ENCODE peak calls at places on chromosomes 4 and X, in eight cellular contexts. P is mucosa of descending colon, K is endothelial cell of umbilical vein, C is sigmoid colon, V is breast epithelium, N is adrenal gland, B is body of pancreas, G is psoas muscle. Q is an unnamed sample.

GRCh38 chrX:65576160-65576559 is 41.6 kb upstream of the LAS1L start:
- DNase-seq in P (no peak), K (no peak), C (no peak), V (no peak), N (no peak), B (no peak), G (no peak), Q (no peak)

GRCh38 chr4:168811207-168811606 is 198.8 kb downstream of the CBR4 start:
- DNase-seq in P (no peak), K (no peak), C (no peak), V (no peak), N (no peak), B (no peak), G (no peak), Q (no peak)

GRCh38 chr4:122003335-122003734 is 51.5 kb upstream of the TRPC3 start:
- DNase-seq in P (no peak), K (peak; percentile 25), C (no peak), V (no peak), N (no peak), B (no peak), G (peak; percentile 31), Q (no peak)

GRCh38 chrX:30228526-30228925 is 1.9 kb upstream of the MAGEB3 start:
- DNase-seq in P (no peak), K (no peak), C (no peak), V (no peak), N (no peak), B (no peak), G (no peak), Q (no peak)

GRCh38 chr4:124777007-124777406 is 64.5 kb upstream of the ANKRD50 start:
- DNase-seq in P (no peak), K (peak; percentile 15), C (no peak), V (no peak), N (no peak), B (no peak), G (no peak), Q (no peak)

GRCh38 chr4:177761692-177762091 is 319.5 kb upstream of the AGA start:
- DNase-seq in P (no peak), K (no peak), C (no peak), V (no peak), N (no peak), B (no peak), G (no peak), Q (no peak)

GRCh38 chrX:9434151-9434550 is 30.7 kb upstream of the TBL1X start:
- DNase-seq in P (no peak), K (no peak), C (no peak), V (no peak), N (no peak), B (no peak), G (no peak), Q (no peak)

GRCh38 chr4:81136161-81136910 is 78.7 kb downstream of the PRKG2 start:
- DNase-seq in P (no peak), K (no peak), C (peak; percentile 68), V (no peak), N (peak; percentile 14), B (no peak), G (no peak), Q (no peak)

GRCh38 chr4:138647433-138647832 is 368.1 kb upstream of the NOCT start:
- DNase-seq in P (no peak), K (no peak), C (no peak), V (no peak), N (no peak), B (no peak), G (no peak), Q (no peak)

GRCh38 chrX:13797512-13797911 is 19.4 kb downstream of the GPM6B start:
- DNase-seq in P (no peak), K (no peak), C (no peak), V (no peak), N (no peak), B (no peak), G (no peak), Q (no peak)
- H3K4me3 ChIP-seq in P (no peak overlapping the region), K (no peak overlapping the region), C (no peak overlapping the region), V (no peak overlapping the region), N (no peak overlapping the region), B (no peak overlapping the region), G (no peak overlapping the region), Q (no peak overlapping the region)

DNA sequence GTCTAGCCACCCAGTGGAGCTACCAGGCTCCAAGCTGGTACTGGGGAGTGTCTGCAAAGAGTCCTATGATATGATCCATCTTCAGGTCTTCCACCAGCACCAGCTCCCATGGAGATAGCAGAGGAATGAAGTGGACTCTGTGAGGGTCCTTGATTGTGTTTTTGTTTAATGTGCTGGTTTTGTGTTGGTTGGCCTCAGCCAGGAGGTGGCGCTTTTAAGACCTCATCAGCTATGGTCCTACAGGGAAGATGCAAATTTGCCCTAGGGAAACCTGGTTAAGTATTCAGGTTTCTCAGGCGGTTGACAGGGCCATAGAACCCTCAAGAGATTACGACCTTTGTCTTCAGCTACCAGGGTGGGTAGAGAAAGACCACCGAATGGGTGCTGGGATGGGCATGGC is 1141.1 kb downstream of the STIM2 start:
- DNase-seq in P (no peak), K (no peak), C (no peak), V (no peak), N (no peak), B (no peak), G (no peak), Q (no peak)
- TF ChIP-seq CTCF in P (no peak), K (no peak), C (no peak), V (no peak), N (no peak), B (no peak), G (no peak), Q (no peak)

GRCh38 chrX:107716045-107716684 is 59.4 kb downstream of the TSC22D3 start:
- DNase-seq in P (peak; percentile 62), K (peak; percentile 32), C (no peak), V (no peak), N (no peak), B (no peak), G (peak; percentile 67), Q (no peak)
- H3K4me1 ChIP-seq in P (no peaks in the 10 kb centered on the region), K (peaks cover 15% of the 10 kb centered on the region), C (peaks cover 25% of the 10 kb centered on the region), V (no peaks in the 10 kb centered on the region), N (peaks cover 47% of the 10 kb centered on the region), B (peaks cover 68% of the 10 kb centered on the region), G (peaks cover 36% of the 10 kb centered on the region), Q (peaks cover 28% of the 10 kb centered on the region)

GRCh38 chr4:3766207-3766790 is at the start of gene ADRA2C:
- DNase-seq in P (no peak), K (no peak), C (no peak), V (no peak), N (no peak), B (peak; percentile 47), G (peak; percentile 66), Q (no peak)
- H3K4me3 ChIP-seq in P (no peak within 1 kb of the TSS), K (peak within 1 kb of the TSS; percentile 6), C (peak within 1 kb of the TSS; percentile 45), V (peak within 1 kb of the TSS; percentile 46), N (no peak within 1 kb of the TSS), B (no peak within 1 kb of the TSS), G (peak within 1 kb of the TSS; percentile 60), Q (peak within 1 kb of the TSS; percentile 44)

GRCh38 chrX:138150709-138151108 is 560.8 kb downstream of the FGF13 start:
- DNase-seq in P (no peak), K (no peak), C (no peak), V (no peak), N (no peak), B (no peak), G (no peak), Q (no peak)
- TF ChIP-seq CTCF in P (no peak), K (no peak), C (no peak), V (no peak), N (no peak), B (no peak), G (no peak), Q (no peak)

DNA sequence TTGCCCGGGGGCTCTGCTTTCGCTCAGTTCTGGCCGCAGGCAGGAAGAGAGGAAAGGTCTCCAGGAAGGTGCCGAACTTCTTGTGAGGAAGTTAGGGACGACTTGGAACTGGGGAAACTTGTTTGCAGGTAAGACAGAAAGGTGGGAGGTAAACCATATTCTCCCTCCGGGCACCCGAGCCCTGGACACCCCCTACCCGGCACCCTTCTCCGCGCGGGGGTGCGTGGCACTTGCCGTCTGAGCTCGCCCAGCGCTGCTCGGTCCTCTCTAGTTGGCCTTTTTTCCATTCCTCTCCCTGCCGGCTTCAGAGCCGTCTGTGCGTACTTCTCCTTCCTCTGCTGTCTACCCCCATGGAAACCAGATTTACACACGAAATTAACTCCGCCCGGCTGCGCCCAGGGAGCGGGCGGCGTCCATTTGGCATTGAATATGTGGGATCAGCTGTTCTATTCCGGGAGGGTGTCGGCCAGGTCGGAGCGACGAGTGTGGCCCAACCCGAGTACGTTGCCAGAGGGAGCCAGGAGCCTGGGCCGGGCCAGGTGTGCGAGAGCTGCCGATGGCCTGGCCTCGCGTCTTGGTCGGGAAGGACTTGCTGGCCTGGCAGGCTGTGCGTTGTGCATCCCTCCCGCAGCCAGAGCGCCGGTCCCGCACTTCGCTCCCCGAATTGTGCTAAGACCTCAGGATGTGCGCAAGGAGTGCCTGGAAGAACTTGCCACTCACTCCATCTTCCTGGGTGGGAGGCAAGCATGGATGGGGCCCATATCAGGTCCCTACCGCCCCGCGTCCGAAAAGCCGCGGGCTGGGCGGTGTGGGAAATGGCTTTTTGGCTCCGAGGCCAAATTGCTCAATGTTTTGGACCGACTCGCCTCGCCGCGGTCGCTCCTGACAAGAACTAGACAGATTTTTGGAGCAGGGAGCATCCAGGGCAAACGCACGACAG is 1.7 kb downstream of the PDGFRA start:
- DNase-seq in P (peak; percentile 55), K (no peak), C (peak; percentile 81), V (no peak), N (no peak), B (peak; percentile 46), G (peak; percentile 81), Q (peak; percentile 74)
- H3K4me1 ChIP-seq in P (peaks cover 54% of the 10 kb centered on the region), K (peaks cover 46% of the 10 kb centered on the region), C (peaks cover 72% of the 10 kb centered on the region), V (no peaks in the 10 kb centered on the region), N (peaks cover 41% of the 10 kb centered on the region), B (peaks cover 76% of the 10 kb centered on the region), G (peaks cover 42% of the 10 kb centered on the region), Q (peaks cover 93% of the 10 kb centered on the region)

Q was measured in suprapubic skin.